ENCODE peak calls at places on chromosomes 12 and 14, in nine cellular contexts. K, P, Q, F, I, C, Y, B and T are unnamed samples.
A peak's percentile ranks its signal among the peaks of the same experiment; 100 is the strongest.

GRCh38 chr12:104942075-104942474 is 16.0 kb downstream of the SLC41A2 start:
- DNase-seq in K (no peak), P (no peak), Q (no peak), F (no peak), I (no peak), C (no peak), Y (peak; percentile 29), B (no peak), T (no peak)

GRCh38 chr14:58607131-58607531 is 30.6 kb upstream of the DACT1 start:
- DNase-seq in K (no peak), P (no peak), Q (no peak), F (no peak), I (no peak), C (no peak), Y (no peak), B (no peak), T (no peak)

GRCh38 chr12:93624595-93625294 is 52.3 kb downstream of the SOCS2 start:
- DNase-seq in K (no peak), P (no peak), Q (no peak), F (no peak), I (no peak), C (no peak), Y (peak; percentile 95), B (peak; percentile 97), T (no peak)

GRCh38 chr12:2862876-2863275 is 6.0 kb upstream of the TEX52 start:
- DNase-seq in K (no peak), P (no peak), Q (no peak), F (no peak), I (no peak), C (no peak), Y (no peak), B (no peak), T (no peak)

GRCh38 chr14:39442293-39442692 is 10.1 kb upstream of the FBXO33 start:
- DNase-seq in K (no peak), P (no peak), Q (no peak), F (no peak), I (no peak), C (no peak), Y (no peak), B (no peak), T (no peak)

GRCh38 chr12:17992002-17992656 is 97.9 kb downstream of the RERGL start:
- DNase-seq in K (peak; percentile 55), P (no peak), Q (peak; percentile 50), F (no peak), I (no peak), C (peak; percentile 9), Y (peak; percentile 53), B (peak; percentile 19), T (no peak)

GRCh38 chr14:101604935-101605767 is 43.9 kb downstream of the DIO3 start:
- DNase-seq in K (no peak), P (no peak), Q (no peak), F (no peak), I (no peak), C (no peak), Y (no peak), B (no peak), T (no peak)

GRCh38 chr14:99724196-99724891 is 40.2 kb downstream of the CYP46A1 start:
- DNase-seq in K (no peak), P (no peak), Q (no peak), F (peak; percentile 65), I (no peak), C (no peak), Y (no peak), B (no peak), T (no peak)

GRCh38 chr14:100540926-100541620 is 46.1 kb downstream of the BEGAIN start:
- DNase-seq in K (no peak), P (no peak), Q (no peak), F (no peak), I (no peak), C (peak; percentile 74), Y (no peak), B (no peak), T (no peak)

GRCh38 chr14:61525293-61526011 is 169.9 kb upstream of the HIF1A start:
- DNase-seq in K (no peak), P (peak; percentile 93), Q (no peak), F (no peak), I (peak; percentile 58), C (peak; percentile 91), Y (peak; percentile 100), B (peak; percentile 100), T (peak; percentile 60)
- H3K27ac ChIP-seq in K (peak overlapping the region; percentile 70), P (peak overlapping the region; percentile 73), Q (no peak overlapping the region), F (peak overlapping the region; percentile 77), I (peak overlapping the region; percentile 72), C (peak overlapping the region; percentile 98), Y (peak overlapping the region; percentile 95), B (peak overlapping the region; percentile 89), T (peak overlapping the region; percentile 13)

DNA sequence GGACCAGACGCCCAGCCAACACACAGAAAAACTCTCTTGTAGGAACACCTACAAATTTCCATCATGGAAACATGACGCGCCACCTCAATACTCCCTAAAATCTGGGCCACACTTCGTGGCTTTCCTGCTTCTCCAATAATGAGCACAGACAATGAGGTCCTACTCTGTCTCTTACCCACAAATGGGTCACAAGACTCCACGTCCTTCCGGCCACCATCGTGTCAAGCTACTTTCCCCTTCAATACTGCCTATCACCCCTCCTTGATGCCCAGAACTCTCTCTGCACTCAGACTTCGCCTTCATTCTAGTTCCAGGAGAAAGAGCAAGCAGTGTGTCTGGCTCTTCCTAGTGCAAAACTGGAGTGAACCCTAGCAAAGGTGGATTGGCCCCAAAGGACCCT is 28.1 kb downstream of the SBNO1 start:
- DNase-seq in K (no peak), P (no peak), Q (no peak), F (no peak), I (no peak), C (no peak), Y (no peak), B (no peak), T (no peak)
- H3K36me3 ChIP-seq in K (peaks cover 57% of the 10 kb centered on the region), P (peaks cover 70% of the 10 kb centered on the region), Q (peaks cover 85% of the 10 kb centered on the region), F (peaks cover 73% of the 10 kb centered on the region), I (peaks cover 78% of the 10 kb centered on the region), C (peaks cover 14% of the 10 kb centered on the region), Y (peaks cover 29% of the 10 kb centered on the region), B (peaks cover 17% of the 10 kb centered on the region), T (peaks cover 23% of the 10 kb centered on the region)

GRCh38 chr12:19652391-19652790 is 213.1 kb downstream of the AEBP2 start:
- DNase-seq in K (no peak), P (no peak), Q (no peak), F (no peak), I (no peak), C (no peak), Y (no peak), B (no peak), T (no peak)

GRCh38 chr12:19645823-19646222 is 206.5 kb downstream of the AEBP2 start:
- DNase-seq in K (no peak), P (no peak), Q (no peak), F (no peak), I (no peak), C (no peak), Y (no peak), B (no peak), T (no peak)

GRCh38 chr12:19643635-19644034 is 204.3 kb downstream of the AEBP2 start:
- DNase-seq in K (peak; percentile 51), P (peak; percentile 30), Q (no peak), F (no peak), I (no peak), C (no peak), Y (peak; percentile 50), B (peak; percentile 48), T (no peak)

GRCh38 chr12:19646599-19646998 is 207.3 kb downstream of the AEBP2 start:
- DNase-seq in K (no peak), P (no peak), Q (no peak), F (no peak), I (no peak), C (no peak), Y (no peak), B (peak; percentile 40), T (no peak)

GRCh38 chr12:19648173-19648572 is 208.9 kb downstream of the AEBP2 start:
- DNase-seq in K (no peak), P (no peak), Q (no peak), F (no peak), I (no peak), C (no peak), Y (no peak), B (no peak), T (no peak)
- TF ChIP-seq CTCF in K (no peak), P (no peak), Q (no peak), F (no peak), I (no peak), C (no peak), Y (no peak), B (no peak), T (no peak)

DNA sequence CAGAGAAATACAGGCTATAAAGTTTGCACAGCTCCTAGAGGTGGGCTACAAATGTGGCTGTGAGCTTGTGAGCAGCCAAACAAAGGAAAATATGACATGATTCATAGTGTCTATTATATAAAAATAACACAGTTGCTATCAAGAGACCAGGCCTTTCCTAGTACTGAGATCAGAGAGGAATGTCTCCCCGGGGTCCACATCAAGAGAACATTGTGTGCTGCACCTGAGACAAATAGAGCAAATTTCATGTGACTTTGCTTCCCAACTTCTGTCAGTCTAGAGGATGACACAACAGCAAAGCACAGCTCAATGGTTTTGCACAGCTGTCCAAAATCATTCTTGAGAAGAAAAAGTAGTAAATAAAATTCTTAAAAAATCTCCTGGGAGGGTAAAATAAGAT is 297.5 kb upstream of the PRKD1 start:
- DNase-seq in K (no peak), P (no peak), Q (no peak), F (no peak), I (no peak), C (peak; percentile 16), Y (no peak), B (no peak), T (no peak)
- H3K27ac ChIP-seq in K (no peak overlapping the region), P (no peak overlapping the region), Q (no peak overlapping the region), F (no peak overlapping the region), I (peak overlapping the region; percentile 8), C (no peak overlapping the region), Y (no peak overlapping the region), B (no peak overlapping the region), T (no peak overlapping the region)

GRCh38 chr12:6500466-6500865 is 6.6 kb downstream of the NCAPD2 start:
- DNase-seq in K (no peak), P (no peak), Q (no peak), F (no peak), I (no peak), C (no peak), Y (no peak), B (no peak), T (no peak)

GRCh38 chr12:6494351-6494743 is 445 bp downstream of the NCAPD2 start:
- DNase-seq in K (no peak), P (no peak), Q (no peak), F (no peak), I (no peak), C (no peak), Y (no peak), B (no peak), T (no peak)

GRCh38 chr12:6493580-6494350 is at the start of gene NCAPD2:
- DNase-seq in K (peak; percentile 98), P (peak; percentile 99), Q (peak; percentile 98), F (peak; percentile 97), I (peak; percentile 95), C (peak; percentile 95), Y (peak; percentile 94), B (peak; percentile 97), T (peak; percentile 94)

GRCh38 chr12:6492838-6493579 is at the start of gene MRPL51:
- DNase-seq in K (peak; percentile 96), P (peak; percentile 98), Q (peak; percentile 97), F (peak; percentile 97), I (peak; percentile 97), C (peak; percentile 97), Y (peak; percentile 89), B (peak; percentile 92), T (peak; percentile 95)

GRCh38 chr12:6494968-6495367 is 1.1 kb downstream of the NCAPD2 start:
- DNase-seq in K (no peak), P (no peak), Q (peak; percentile 28), F (no peak), I (no peak), C (no peak), Y (peak; percentile 9), B (peak; percentile 25), T (no peak)
- H3K36me3 ChIP-seq in K (peaks cover 35% of the 10 kb centered on the region), P (peaks cover 24% of the 10 kb centered on the region), Q (peaks cover 75% of the 10 kb centered on the region), F (peaks cover 28% of the 10 kb centered on the region), I (peaks cover 46% of the 10 kb centered on the region), C (no peaks in the 10 kb centered on the region), Y (peaks cover 19% of the 10 kb centered on the region), B (peaks cover 25% of the 10 kb centered on the region), T (peaks cover 5% of the 10 kb centered on the region)